ENCODE peak calls at places on chromosomes 5 and 9, in ten cellular contexts. M is NCI-H748 treated with DMSO at 0.1 percent for 48 hours; N is HTR-8/SVneo; I is D341Med; X is glutamatergic neuron; Y is Peyer's patch; O is neural crest cell; K is activated naive CD4-positive, alpha-beta T cell; A is stimulated activated CD4-positive, alpha-beta T cell treated with anti-CD3 and anti-CD28 coated beads, Interleukin-2, amount 100 ng/mL, for 48 hours; C is AG10803. T is an unnamed sample.

GRCh38 chr5:178201221-178201926 is 3.0 kb upstream of the HNRNPAB start:
- DNase-seq in M (no peak), N (no peak), I (peak), X (no peak), Y (no peak), O (no peak), K (no peak), A (no peak), C (peak), T (no peak)

GRCh38 chr9:68560131-68560844 is 19.6 kb upstream of the TMEM252 start:
- DNase-seq in M (peak), N (no peak), I (peak), X (peak), Y (peak), O (peak), K (no peak), A (peak), C (peak), T (peak)

GRCh38 chr5:17879276-17879675 is 245.0 kb downstream of the TAF11L14 start:
- DNase-seq in M (no peak), N (no peak), I (no peak), X (no peak), Y (no peak), O (no peak), K (no peak), A (no peak), C (no peak), T (no peak)

GRCh38 chr9:105818903-105819302 is 124.6 kb downstream of the TMEM38B start:
- DNase-seq in M (no peak), N (no peak), I (no peak), X (no peak), Y (no peak), O (no peak), K (no peak), A (no peak), C (no peak), T (no peak)

GRCh38 chr5:2217219-2217618 is 334.5 kb upstream of the IRX4 start:
- DNase-seq in M (no peak), N (no peak), I (no peak), X (no peak), Y (no peak), O (no peak), K (no peak), A (no peak), C (no peak), T (no peak)

GRCh38 chr9:121269888-121270254 is 1.9 kb downstream of the GSN start:
- DNase-seq in M (no peak), N (no peak), I (no peak), X (no peak), Y (no peak), O (no peak), K (no peak), A (no peak), C (no peak), T (no peak)

GRCh38 chr9:4155224-4156026 is 144.4 kb downstream of the GLIS3 start:
- DNase-seq in M (no peak), N (no peak), I (no peak), X (no peak), Y (no peak), O (no peak), K (no peak), A (no peak), C (no peak), T (no peak)

GRCh38 chr5:137498736-137499505 is at the start of gene SPOCK1:
- DNase-seq in M (peak), N (peak), I (peak), X (peak), Y (no peak), O (peak), K (peak), A (peak), C (peak), T (peak)

GRCh38 chr5:62312036-62312435 is 6.0 kb downstream of the KIF2A start:
- DNase-seq in M (no peak), N (no peak), I (no peak), X (no peak), Y (no peak), O (no peak), K (no peak), A (no peak), C (peak), T (no peak)

GRCh38 chr5:135608761-135609443 is 30.1 kb upstream of the CXCL14 start:
- DNase-seq in M (no peak), N (no peak), I (no peak), X (no peak), Y (no peak), O (no peak), K (no peak), A (no peak), C (no peak), T (no peak)

GRCh38 chr5:60843693-60844428 is at the start of gene ELOVL7:
- DNase-seq in M (peak), N (no peak), I (peak), X (peak), Y (no peak), O (peak), K (no peak), A (peak), C (no peak), T (peak)

GRCh38 chr5:40738502-40738901 is 17.3 kb downstream of the TTC33 start:
- DNase-seq in M (no peak), N (no peak), I (no peak), X (no peak), Y (no peak), O (no peak), K (no peak), A (no peak), C (no peak), T (peak)

GRCh38 chr5:962386-962785 is 46.2 kb upstream of the NKD2 start:
- DNase-seq in M (no peak), N (no peak), I (no peak), X (no peak), Y (no peak), O (no peak), K (no peak), A (no peak), C (no peak), T (no peak)

GRCh38 chr5:56069652-56070226 is 75.0 kb upstream of the IL6ST start:
- DNase-seq in M (no peak), N (no peak), I (no peak), X (no peak), Y (no peak), O (no peak), K (no peak), A (no peak), C (no peak), T (no peak)